ENCODE peak calls at places on chromosome X, in nine cellular contexts. O, T, L, G, Z, E, M, Y and V are unnamed samples.

GRCh38 chrX:150848914-150849365 is 49.5 kb downstream of the CD99L2 start:
- DNase-seq in O (no peak), T (no peak), L (peak), G (no peak), Z (peak), E (no peak), M (no peak), Y (no peak), V (no peak)

GRCh38 chrX:154541896-154542722 is 4.5 kb downstream of the G6PD start:
- DNase-seq in O (peak), T (no peak), L (peak), G (peak), Z (peak), E (peak), M (no peak), Y (no peak), V (peak)

GRCh38 chrX:69387559-69388487 is 116.3 kb upstream of the NALF2 start:
- DNase-seq in O (no peak), T (peak), L (peak), G (peak), Z (peak), E (peak), M (peak), Y (peak), V (peak)

GRCh38 chrX:39773923-39774803 is 323.6 kb downstream of the BCOR start:
- DNase-seq in O (no peak), T (no peak), L (no peak), G (no peak), Z (no peak), E (no peak), M (no peak), Y (no peak), V (no peak)

GRCh38 chrX:16695079-16695676 is 17.3 kb downstream of the CTPS2 start:
- DNase-seq in O (peak), T (peak), L (peak), G (peak), Z (peak), E (peak), M (peak), Y (peak), V (peak)

GRCh38 chrX:76555816-76556215 is 128.3 kb downstream of the MAGEE1 start:
- DNase-seq in O (no peak), T (no peak), L (peak), G (no peak), Z (peak), E (no peak), M (no peak), Y (no peak), V (peak)

GRCh38 chrX:155179343-155179997 is 36.8 kb upstream of the VBP1 start:
- DNase-seq in O (no peak), T (no peak), L (no peak), G (no peak), Z (peak), E (no peak), M (no peak), Y (no peak), V (no peak)

GRCh38 chrX:28719620-28720019 is 132.4 kb downstream of the IL1RAPL1 start:
- DNase-seq in O (no peak), T (no peak), L (no peak), G (no peak), Z (no peak), E (no peak), M (no peak), Y (no peak), V (no peak)

GRCh38 chrX:135707880-135708279 is 5.6 kb upstream of the CT45A1 start:
- DNase-seq in O (no peak), T (peak), L (peak), G (no peak), Z (peak), E (peak), M (no peak), Y (no peak), V (no peak)

GRCh38 chrX:65841263-65841662 is 173.8 kb downstream of the MSN start:
- DNase-seq in O (no peak), T (no peak), L (no peak), G (no peak), Z (no peak), E (no peak), M (no peak), Y (no peak), V (no peak)

GRCh38 chrX:132227383-132228112 is 8.3 kb upstream of the RAP2C start:
- DNase-seq in O (no peak), T (no peak), L (no peak), G (no peak), Z (no peak), E (no peak), M (no peak), Y (no peak), V (peak)

GRCh38 chrX:72308566-72309296 is 3.0 kb upstream of the CITED1 start:
- DNase-seq in O (no peak), T (no peak), L (peak), G (peak), Z (peak), E (peak), M (no peak), Y (peak), V (peak)

GRCh38 chrX:45710081-45710801 is 509.6 kb upstream of the DIPK2B start:
- DNase-seq in O (peak), T (peak), L (peak), G (peak), Z (peak), E (peak), M (no peak), Y (no peak), V (peak)

GRCh38 chrX:131802836-131803626 is 220.1 kb upstream of the STK26 start:
- DNase-seq in O (peak), T (peak), L (peak), G (no peak), Z (peak), E (no peak), M (no peak), Y (peak), V (no peak)

GRCh38 chrX:13659057-13659456 is 6.1 kb downstream of the TCEANC start:
- DNase-seq in O (no peak), T (no peak), L (peak), G (no peak), Z (peak), E (no peak), M (no peak), Y (no peak), V (peak)

GRCh38 chrX:134654398-134655012 is 3.8 kb downstream of the PLAC1 start:
- DNase-seq in O (no peak), T (no peak), L (no peak), G (no peak), Z (no peak), E (no peak), M (no peak), Y (no peak), V (no peak)

GRCh38 chrX:6067600-6067999 is 161.1 kb downstream of the NLGN4X start:
- DNase-seq in O (no peak), T (no peak), L (no peak), G (no peak), Z (peak), E (no peak), M (no peak), Y (no peak), V (peak)

GRCh38 chrX:143664302-143664701 is 28.4 kb upstream of the SLITRK4 start:
- DNase-seq in O (no peak), T (no peak), L (peak), G (no peak), Z (peak), E (no peak), M (no peak), Y (no peak), V (no peak)

GRCh38 chrX:145821291-145821897 is 3.8 kb downstream of the SLITRK2 start:
- DNase-seq in O (no peak), T (no peak), L (no peak), G (no peak), Z (no peak), E (no peak), M (no peak), Y (peak), V (no peak)

GRCh38 chrX:104972737-104973136 is 247.8 kb downstream of the TEX13A start:
- DNase-seq in O (no peak), T (no peak), L (no peak), G (no peak), Z (peak), E (peak), M (no peak), Y (no peak), V (peak)

GRCh38 chrX:48520455-48520854 is 1.2 kb upstream of the EBP start:
- DNase-seq in O (no peak), T (no peak), L (no peak), G (no peak), Z (no peak), E (no peak), M (no peak), Y (no peak), V (no peak)

GRCh38 chrX:131821945-131822622 is 201.0 kb upstream of the STK26 start:
- DNase-seq in O (peak), T (peak), L (no peak), G (no peak), Z (no peak), E (no peak), M (no peak), Y (peak), V (no peak)